ENCODE peak calls at places on chromosome 6, in eight cellular contexts. One of them, this sample, is unnamed.
A peak's percentile ranks its signal among the peaks of the same experiment; 100 is the strongest.

GRCh38 chr6:46657642-46658041 is 4.9 kb downstream of the SLC25A27 start:
- DNase-seq in CD4-positive, CD25-positive, alpha-beta regulatory T cell: no peak
- DNase-seq in mammary epithelial cell: no peak
- DNase-seq in MM.1S: no peak
- DNase-seq in Peyer's patch: no peak
- DNase-seq in neuronal stem cell: no peak
- DNase-seq in A549: no peak
- DNase-seq in psoas muscle: no peak
- DNase-seq in this sample: no peak

GRCh38 chr6:166825553-166826145 is 130.7 kb downstream of the RNASET2 start:
- DNase-seq in mammary epithelial cell: no peak
- DNase-seq in CD4-positive, CD25-positive, alpha-beta regulatory T cell: no peak
- DNase-seq in psoas muscle: no peak
- DNase-seq in A549: no peak
- DNase-seq in MM.1S: no peak
- DNase-seq in neuronal stem cell: no peak
- DNase-seq in Peyer's patch: no peak
- DNase-seq in this sample: no peak

GRCh38 chr6:131061041-131061770 is 1.8 kb downstream of the EPB41L2 start:
- DNase-seq in neuronal stem cell: peak; percentile 9
- DNase-seq in psoas muscle: no peak
- DNase-seq in Peyer's patch: no peak
- DNase-seq in MM.1S: no peak
- DNase-seq in A549: peak; percentile 52
- DNase-seq in CD4-positive, CD25-positive, alpha-beta regulatory T cell: no peak
- DNase-seq in mammary epithelial cell: no peak
- DNase-seq in this sample: no peak

GRCh38 chr6:105452924-105453756 is 50.3 kb upstream of the PREP start:
- DNase-seq in Peyer's patch: peak; percentile 37
- DNase-seq in psoas muscle: no peak
- DNase-seq in MM.1S: no peak
- DNase-seq in A549: no peak
- DNase-seq in neuronal stem cell: no peak
- DNase-seq in CD4-positive, CD25-positive, alpha-beta regulatory T cell: peak; percentile 44
- DNase-seq in mammary epithelial cell: no peak
- DNase-seq in this sample: no peak

GRCh38 chr6:11050735-11051134 is 6.6 kb upstream of the ELOVL2 start:
- DNase-seq in A549: peak; percentile 29
- DNase-seq in mammary epithelial cell: no peak
- DNase-seq in psoas muscle: no peak
- DNase-seq in CD4-positive, CD25-positive, alpha-beta regulatory T cell: no peak
- DNase-seq in MM.1S: no peak
- DNase-seq in Peyer's patch: no peak
- DNase-seq in neuronal stem cell: no peak
- DNase-seq in this sample: no peak

GRCh38 chr6:10850728-10851127 is 12.4 kb upstream of the MAK start:
- DNase-seq in CD4-positive, CD25-positive, alpha-beta regulatory T cell: no peak
- DNase-seq in mammary epithelial cell: no peak
- DNase-seq in MM.1S: no peak
- DNase-seq in neuronal stem cell: no peak
- DNase-seq in Peyer's patch: no peak
- DNase-seq in A549: no peak
- DNase-seq in psoas muscle: no peak
- DNase-seq in this sample: no peak

GRCh38 chr6:52155791-52156576 is 30.2 kb upstream of the IL17A start:
- DNase-seq in mammary epithelial cell: peak; percentile 76
- DNase-seq in neuronal stem cell: no peak
- DNase-seq in psoas muscle: no peak
- DNase-seq in MM.1S: peak; percentile 98
- DNase-seq in Peyer's patch: no peak
- DNase-seq in CD4-positive, CD25-positive, alpha-beta regulatory T cell: no peak
- DNase-seq in A549: no peak
- DNase-seq in this sample: no peak

GRCh38 chr6:156538875-156539660 is 238.1 kb upstream of the ARID1B start:
- DNase-seq in neuronal stem cell: no peak
- DNase-seq in mammary epithelial cell: no peak
- DNase-seq in CD4-positive, CD25-positive, alpha-beta regulatory T cell: no peak
- DNase-seq in Peyer's patch: no peak
- DNase-seq in MM.1S: no peak
- DNase-seq in A549: no peak
- DNase-seq in psoas muscle: no peak
- DNase-seq in this sample: peak; percentile 22

GRCh38 chr6:112539355-112539754 is 192.2 kb downstream of the RFPL4B start:
- DNase-seq in A549: no peak
- DNase-seq in MM.1S: no peak
- DNase-seq in Peyer's patch: no peak
- DNase-seq in CD4-positive, CD25-positive, alpha-beta regulatory T cell: no peak
- DNase-seq in neuronal stem cell: no peak
- DNase-seq in psoas muscle: no peak
- DNase-seq in mammary epithelial cell: no peak
- DNase-seq in this sample: no peak

GRCh38 chr6:146914563-146915483 is 289.4 kb upstream of the STXBP5 start:
- DNase-seq in A549: peak; percentile 82
- DNase-seq in neuronal stem cell: no peak
- DNase-seq in Peyer's patch: no peak
- DNase-seq in psoas muscle: peak; percentile 28
- DNase-seq in mammary epithelial cell: peak; percentile 90
- DNase-seq in MM.1S: no peak
- DNase-seq in CD4-positive, CD25-positive, alpha-beta regulatory T cell: no peak
- DNase-seq in this sample: no peak

GRCh38 chr6:123804771-123805540 is 1.3 kb downstream of the NKAIN2 start:
- DNase-seq in neuronal stem cell: no peak
- DNase-seq in psoas muscle: no peak
- DNase-seq in A549: no peak
- DNase-seq in MM.1S: no peak
- DNase-seq in CD4-positive, CD25-positive, alpha-beta regulatory T cell: no peak
- DNase-seq in Peyer's patch: no peak
- DNase-seq in mammary epithelial cell: no peak
- DNase-seq in this sample: no peak

GRCh38 chr6:1984346-1984994 is 260.9 kb downstream of the GMDS start:
- DNase-seq in CD4-positive, CD25-positive, alpha-beta regulatory T cell: no peak
- DNase-seq in A549: no peak
- DNase-seq in psoas muscle: no peak
- DNase-seq in MM.1S: no peak
- DNase-seq in Peyer's patch: no peak
- DNase-seq in neuronal stem cell: no peak
- DNase-seq in mammary epithelial cell: no peak
- DNase-seq in this sample: no peak

GRCh38 chr6:46746691-46747090 is at the start of gene ANKRD66:
- DNase-seq in Peyer's patch: no peak
- DNase-seq in psoas muscle: no peak
- DNase-seq in A549: no peak
- DNase-seq in neuronal stem cell: no peak
- DNase-seq in MM.1S: no peak
- DNase-seq in mammary epithelial cell: peak; percentile 2
- DNase-seq in CD4-positive, CD25-positive, alpha-beta regulatory T cell: no peak
- DNase-seq in this sample: no peak

GRCh38 chr6:43205849-43206248 is 23.4 kb downstream of the DNPH1 start:
- DNase-seq in mammary epithelial cell: no peak
- DNase-seq in MM.1S: no peak
- DNase-seq in CD4-positive, CD25-positive, alpha-beta regulatory T cell: no peak
- DNase-seq in A549: no peak
- DNase-seq in Peyer's patch: no peak
- DNase-seq in psoas muscle: no peak
- DNase-seq in neuronal stem cell: no peak
- DNase-seq in this sample: no peak

GRCh38 chr6:40965046-40965445 is 74.0 kb downstream of the UNC5CL start:
- DNase-seq in mammary epithelial cell: peak; percentile 44
- DNase-seq in A549: no peak
- DNase-seq in neuronal stem cell: no peak
- DNase-seq in MM.1S: no peak
- DNase-seq in CD4-positive, CD25-positive, alpha-beta regulatory T cell: no peak
- DNase-seq in psoas muscle: no peak
- DNase-seq in Peyer's patch: no peak
- DNase-seq in this sample: no peak

GRCh38 chr6:24766685-24767462 is 7.9 kb upstream of the GMNN start:
- DNase-seq in A549: peak; percentile 21
- DNase-seq in Peyer's patch: no peak
- DNase-seq in CD4-positive, CD25-positive, alpha-beta regulatory T cell: no peak
- DNase-seq in MM.1S: peak; percentile 53
- DNase-seq in psoas muscle: no peak
- DNase-seq in mammary epithelial cell: peak; percentile 20
- DNase-seq in neuronal stem cell: no peak
- DNase-seq in this sample: no peak

GRCh38 chr6:21597706-21598273 is 4.2 kb downstream of the SOX4 start:
- DNase-seq in A549: no peak
- DNase-seq in neuronal stem cell: no peak
- DNase-seq in CD4-positive, CD25-positive, alpha-beta regulatory T cell: no peak
- DNase-seq in mammary epithelial cell: peak; percentile 35
- DNase-seq in Peyer's patch: no peak
- DNase-seq in MM.1S: no peak
- DNase-seq in psoas muscle: no peak
- DNase-seq in this sample: no peak
- H3K27ac ChIP-seq in A549: peak overlapping the region; percentile 73
- H3K27ac ChIP-seq in neuronal stem cell: no peak overlapping the region
- H3K27ac ChIP-seq in CD4-positive, CD25-positive, alpha-beta regulatory T cell: no peak overlapping the region
- H3K27ac ChIP-seq in mammary epithelial cell: peak overlapping the region; percentile 64
- H3K27ac ChIP-seq in Peyer's patch: no peak overlapping the region
- H3K27ac ChIP-seq in MM.1S: no peak overlapping the region
- H3K27ac ChIP-seq in psoas muscle: no peak overlapping the region
- H3K27ac ChIP-seq in this sample: no peak overlapping the region

GRCh38 chr6:3741477-3741871 is 10.0 kb downstream of the PXDC1 start:
- DNase-seq in neuronal stem cell: no peak
- DNase-seq in A549: no peak
- DNase-seq in CD4-positive, CD25-positive, alpha-beta regulatory T cell: no peak
- DNase-seq in psoas muscle: no peak
- DNase-seq in MM.1S: no peak
- DNase-seq in mammary epithelial cell: no peak
- DNase-seq in Peyer's patch: no peak
- DNase-seq in this sample: no peak

GRCh38 chr6:3740551-3741476 is 10.7 kb downstream of the PXDC1 start:
- DNase-seq in mammary epithelial cell: no peak
- DNase-seq in A549: no peak
- DNase-seq in psoas muscle: no peak
- DNase-seq in MM.1S: no peak
- DNase-seq in neuronal stem cell: no peak
- DNase-seq in Peyer's patch: no peak
- DNase-seq in CD4-positive, CD25-positive, alpha-beta regulatory T cell: no peak
- DNase-seq in this sample: no peak

GRCh38 chr6:3742426-3743344 is 8.8 kb downstream of the PXDC1 start:
- DNase-seq in A549: peak; percentile 73
- DNase-seq in psoas muscle: peak; percentile 84
- DNase-seq in neuronal stem cell: peak; percentile 77
- DNase-seq in MM.1S: peak; percentile 81
- DNase-seq in CD4-positive, CD25-positive, alpha-beta regulatory T cell: peak; percentile 74
- DNase-seq in mammary epithelial cell: peak; percentile 74
- DNase-seq in Peyer's patch: peak; percentile 78
- DNase-seq in this sample: peak; percentile 92

GRCh38 chr6:3743541-3743940 is 8.0 kb downstream of the PXDC1 start:
- DNase-seq in Peyer's patch: no peak
- DNase-seq in psoas muscle: no peak
- DNase-seq in A549: no peak
- DNase-seq in MM.1S: no peak
- DNase-seq in mammary epithelial cell: no peak
- DNase-seq in neuronal stem cell: no peak
- DNase-seq in CD4-positive, CD25-positive, alpha-beta regulatory T cell: no peak
- DNase-seq in this sample: no peak

DNA sequence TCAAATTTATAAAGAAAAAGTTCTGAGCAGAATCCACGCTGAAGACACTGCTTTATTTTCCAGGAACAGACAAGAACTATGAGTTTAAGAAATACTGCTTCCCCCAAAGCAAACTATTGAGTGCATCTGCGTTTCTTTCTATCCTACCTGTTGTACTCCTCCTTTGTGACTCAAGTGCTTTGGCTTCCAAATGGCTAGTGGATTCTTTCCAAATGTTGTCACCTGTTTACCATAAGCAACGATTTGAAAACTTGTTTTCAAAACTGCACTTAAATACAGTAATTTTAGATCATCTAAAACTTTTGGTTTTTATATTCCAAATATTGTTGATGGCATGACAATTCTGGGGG is 9.5 kb downstream of the PXDC1 start:
- DNase-seq in CD4-positive, CD25-positive, alpha-beta regulatory T cell: no peak
- DNase-seq in mammary epithelial cell: no peak
- DNase-seq in A549: no peak
- DNase-seq in Peyer's patch: no peak
- DNase-seq in MM.1S: no peak
- DNase-seq in psoas muscle: no peak
- DNase-seq in neuronal stem cell: no peak
- DNase-seq in this sample: no peak
- H3K4me1 ChIP-seq in CD4-positive, CD25-positive, alpha-beta regulatory T cell: peaks cover 10% of the 10 kb centered on the region
- H3K4me1 ChIP-seq in mammary epithelial cell: peaks cover 23% of the 10 kb centered on the region
- H3K4me1 ChIP-seq in A549: peaks cover 19% of the 10 kb centered on the region
- H3K4me1 ChIP-seq in Peyer's patch: peaks cover 42% of the 10 kb centered on the region
- H3K4me1 ChIP-seq in MM.1S: peaks cover 5% of the 10 kb centered on the region
- H3K4me1 ChIP-seq in psoas muscle: peaks cover 69% of the 10 kb centered on the region
- H3K4me1 ChIP-seq in neuronal stem cell: peaks cover 14% of the 10 kb centered on the region
- H3K4me1 ChIP-seq in this sample: peaks cover 5% of the 10 kb centered on the region

DNA sequence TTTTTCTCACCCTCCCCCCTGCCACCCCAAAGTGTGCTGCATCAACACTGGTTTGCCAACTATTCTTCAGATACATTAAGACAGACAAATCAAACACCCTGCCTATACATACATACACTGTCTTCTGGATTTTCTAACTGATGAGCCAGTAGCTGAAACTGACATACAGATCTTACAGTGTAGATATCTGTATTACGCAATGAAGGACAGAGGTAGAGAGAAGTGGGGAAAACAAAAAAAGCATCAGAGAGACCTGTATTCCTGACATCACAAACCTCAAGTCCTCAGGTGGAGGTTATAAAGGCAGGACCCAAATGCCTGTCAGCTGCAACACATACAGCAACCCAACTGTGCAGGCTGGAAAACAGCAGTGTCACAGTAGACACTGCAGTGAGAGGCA is 535.4 kb downstream of the HACE1 start:
- DNase-seq in Peyer's patch: no peak
- DNase-seq in psoas muscle: no peak
- DNase-seq in mammary epithelial cell: no peak
- DNase-seq in MM.1S: no peak
- DNase-seq in CD4-positive, CD25-positive, alpha-beta regulatory T cell: no peak
- DNase-seq in neuronal stem cell: no peak
- DNase-seq in A549: no peak
- DNase-seq in this sample: no peak
- H3K27ac ChIP-seq in Peyer's patch: no peak overlapping the region
- H3K27ac ChIP-seq in psoas muscle: no peak overlapping the region
- H3K27ac ChIP-seq in mammary epithelial cell: no peak overlapping the region
- H3K27ac ChIP-seq in MM.1S: no peak overlapping the region
- H3K27ac ChIP-seq in CD4-positive, CD25-positive, alpha-beta regulatory T cell: no peak overlapping the region
- H3K27ac ChIP-seq in neuronal stem cell: no peak overlapping the region
- H3K27ac ChIP-seq in A549: no peak overlapping the region
- H3K27ac ChIP-seq in this sample: no peak overlapping the region

DNA sequence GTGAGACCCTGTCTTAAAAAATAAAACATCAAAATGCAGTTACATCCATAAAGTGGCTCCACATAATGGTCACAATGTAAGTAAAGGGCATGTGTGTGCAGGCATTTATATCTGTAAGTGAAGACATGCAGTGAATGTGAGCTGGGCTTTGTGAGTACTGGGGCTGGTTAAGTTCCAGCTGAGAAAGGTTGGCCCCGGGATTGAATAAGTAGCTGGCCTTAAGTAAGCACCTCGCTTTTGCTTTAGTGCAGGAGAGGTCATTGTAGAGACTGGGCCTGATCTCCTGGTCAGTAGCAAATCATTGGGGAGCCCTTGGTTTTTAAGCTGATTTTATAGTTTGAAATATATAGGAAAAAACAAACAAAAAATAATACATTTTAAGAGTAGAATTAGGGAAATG is 8.1 kb downstream of the QKI start:
- DNase-seq in neuronal stem cell: no peak
- DNase-seq in Peyer's patch: no peak
- DNase-seq in mammary epithelial cell: no peak
- DNase-seq in psoas muscle: no peak
- DNase-seq in CD4-positive, CD25-positive, alpha-beta regulatory T cell: no peak
- DNase-seq in MM.1S: no peak
- DNase-seq in A549: no peak
- DNase-seq in this sample: no peak
- H3K4me1 ChIP-seq in neuronal stem cell: peaks cover 18% of the 10 kb centered on the region
- H3K4me1 ChIP-seq in Peyer's patch: peaks cover 12% of the 10 kb centered on the region
- H3K4me1 ChIP-seq in mammary epithelial cell: peaks cover 5% of the 10 kb centered on the region
- H3K4me1 ChIP-seq in psoas muscle: peaks cover 86% of the 10 kb centered on the region
- H3K4me1 ChIP-seq in CD4-positive, CD25-positive, alpha-beta regulatory T cell: peaks cover under 1% of the 10 kb centered on the region
- H3K4me1 ChIP-seq in MM.1S: no peaks in the 10 kb centered on the region
- H3K4me1 ChIP-seq in A549: peaks cover 50% of the 10 kb centered on the region
- H3K4me1 ChIP-seq in this sample: peaks cover 7% of the 10 kb centered on the region

GRCh38 chr6:137115653-137116052 is 57.8 kb downstream of the IL22RA2 start:
- DNase-seq in mammary epithelial cell: no peak
- DNase-seq in CD4-positive, CD25-positive, alpha-beta regulatory T cell: no peak
- DNase-seq in A549: no peak
- DNase-seq in MM.1S: no peak
- DNase-seq in neuronal stem cell: no peak
- DNase-seq in psoas muscle: no peak
- DNase-seq in Peyer's patch: no peak
- DNase-seq in this sample: no peak
- H3K27ac ChIP-seq in mammary epithelial cell: no peak overlapping the region
- H3K27ac ChIP-seq in CD4-positive, CD25-positive, alpha-beta regulatory T cell: no peak overlapping the region
- H3K27ac ChIP-seq in A549: no peak overlapping the region
- H3K27ac ChIP-seq in MM.1S: no peak overlapping the region
- H3K27ac ChIP-seq in neuronal stem cell: no peak overlapping the region
- H3K27ac ChIP-seq in psoas muscle: no peak overlapping the region
- H3K27ac ChIP-seq in Peyer's patch: no peak overlapping the region
- H3K27ac ChIP-seq in this sample: no peak overlapping the region

This sample was measured in lung.